ENCODE peak calls at places on chromosomes 12 and 14, in six cellular contexts. E is hypothalamus; R is stimulated activated CD4-positive, alpha-beta T cell treated with anti-CD3 and anti-CD28 coated beads, TNF-alpha, amount 100 ng/mL, for 1 hour; I is naive thymus-derived CD4-positive, alpha-beta T cell; Q is activated T-helper 1 cell treated with Interleukin-2 at 50 U/mL for 16 hours; C is HEK293T. M is an unnamed sample.

GRCh38 chr12:68958337-68958736 is 25.4 kb upstream of the CPM start:
- DNase-seq in E (no peak), R (no peak), C (no peak), Q (no peak), I (no peak), M (no peak)

GRCh38 chr14:22691171-22691570 is 47.0 kb upstream of the OR6J1 start:
- DNase-seq in I (no peak), C (no peak), Q (no peak), E (no peak), R (no peak), M (no peak)

GRCh38 chr12:108375986-108376663 is 37.0 kb upstream of the CMKLR1 start:
- DNase-seq in Q (no peak), R (no peak), E (no peak), I (no peak), C (no peak), M (no peak)

GRCh38 chr14:89013098-89013504 is 188.7 kb downstream of the TTC8 start:
- DNase-seq in Q (no peak), R (no peak), E (no peak), C (peak), I (no peak), M (peak)

GRCh38 chr12:6363330-6364036 is 11.9 kb downstream of the SCNN1A start:
- DNase-seq in C (peak), Q (peak), E (no peak), R (peak), I (peak), M (peak)

GRCh38 chr14:68945585-68946289 is 33.4 kb downstream of the ACTN1 start:
- DNase-seq in E (no peak), C (no peak), Q (no peak), I (no peak), R (no peak), M (no peak)

GRCh38 chr12:4143909-4144308 is 129.7 kb upstream of the CCND2 start:
- DNase-seq in C (no peak), R (no peak), I (peak), E (no peak), Q (no peak), M (no peak)

GRCh38 chr14:104863131-104863862 is 1.8 kb upstream of the CEP170B start:
- DNase-seq in R (no peak), C (no peak), Q (no peak), E (no peak), I (no peak), M (no peak)

GRCh38 chr12:109098671-109099070 is 1.3 kb downstream of the UNG start:
- DNase-seq in C (no peak), I (no peak), Q (no peak), R (no peak), E (no peak), M (no peak)

GRCh38 chr14:92748259-92749016 is at the start of gene LGMN:
- DNase-seq in I (peak), C (peak), R (peak), E (peak), Q (peak), M (peak)

GRCh38 chr12:80374615-80375014 is 69.4 kb upstream of the PTPRQ start:
- DNase-seq in Q (no peak), I (no peak), R (no peak), E (no peak), C (no peak), M (no peak)

GRCh38 chr14:30882431-30882830 is 8.1 kb downstream of the COCH start:
- DNase-seq in E (no peak), I (no peak), R (no peak), Q (no peak), C (no peak), M (no peak)

GRCh38 chr12:44206045-44206444 is 370.2 kb downstream of the TMEM117 start:
- DNase-seq in R (no peak), Q (no peak), I (no peak), E (no peak), C (no peak), M (no peak)

GRCh38 chr12:132850291-132850690 is 21.6 kb upstream of the GOLGA3 start:
- DNase-seq in I (no peak), Q (no peak), R (no peak), C (no peak), E (no peak), M (no peak)

GRCh38 chr12:13049816-13050215 is 5.6 kb downstream of the FAM234B start:
- DNase-seq in C (no peak), I (no peak), E (no peak), Q (no peak), R (no peak), M (no peak)

GRCh38 chr14:23160924-23161522 is 22.4 kb downstream of the SLC7A8 start:
- DNase-seq in E (no peak), I (no peak), C (no peak), Q (no peak), R (no peak), M (peak)

GRCh38 chr12:76883826-76884225 is 5.0 kb upstream of the CSRP2 start:
- DNase-seq in Q (no peak), R (no peak), I (no peak), C (no peak), E (no peak), M (no peak)

GRCh38 chr12:94534278-94534677 is 74.6 kb upstream of the CEP83 start:
- DNase-seq in C (no peak), I (no peak), Q (no peak), E (no peak), R (no peak), M (no peak)

GRCh38 chr12:88693837-88694445 is 113.7 kb upstream of the KITLG start:
- DNase-seq in Q (no peak), C (no peak), E (no peak), I (no peak), R (no peak), M (no peak)

GRCh38 chr12:57754411-57755193 is at the start of gene MARCHF9:
- DNase-seq in R (peak), C (peak), I (peak), Q (peak), E (peak), M (no peak)

M was measured in NCI-H460.